ENCODE peak calls at places on chromosome 11, in eight cellular contexts. R is heart left ventricle, U is tibial nerve, X is breast epithelium, Y is HCT116, C is A549, N is lung, L is sigmoid colon. I is an unnamed sample. For H3K4me1, the result is how much of the 10 kb centered on the place peaks cover.

GRCh38 chr11:96778272-96778671 is 388.5 kb downstream of the JRKL start:
- DNase-seq in R (no peak), U (no peak), X (no peak), Y (no peak), C (no peak), N (no peak), L (no peak), I (no peak)

GRCh38 chr11:121494355-121495099 is 41.8 kb upstream of the SORL1-AS1 start:
- DNase-seq in R (no peak), U (no peak), X (no peak), Y (no peak), C (no peak), N (no peak), L (no peak), I (no peak)

GRCh38 chr11:79525257-79525656 is 84.4 kb upstream of the TENM4 start:
- DNase-seq in R (no peak), U (no peak), X (no peak), Y (no peak), C (no peak), N (no peak), L (no peak), I (no peak)

GRCh38 chr11:12137938-12138731 is 27.7 kb downstream of the MICAL2 start:
- DNase-seq in R (no peak), U (no peak), X (no peak), Y (no peak), C (peak), N (no peak), L (peak), I (peak)

GRCh38 chr11:27864046-27865025 is 164.1 kb upstream of the BDNF start:
- DNase-seq in R (no peak), U (no peak), X (no peak), Y (no peak), C (no peak), N (no peak), L (no peak), I (no peak)

GRCh38 chr11:119722281-119722794 is 6.7 kb downstream of the NECTIN1 start:
- DNase-seq in R (no peak), U (no peak), X (no peak), Y (no peak), C (no peak), N (no peak), L (no peak), I (no peak)

GRCh38 chr11:119607726-119608125 is 121.3 kb downstream of the NECTIN1 start:
- DNase-seq in R (no peak), U (no peak), X (no peak), Y (no peak), C (no peak), N (no peak), L (no peak), I (no peak)

GRCh38 chr11:8263109-8263768 is 439 bp downstream of the LMO1 start:
- DNase-seq in R (no peak), U (no peak), X (peak), Y (no peak), C (no peak), N (no peak), L (peak), I (peak)

GRCh38 chr11:76769645-76770586 is 13.2 kb upstream of the TSKU start:
- DNase-seq in R (no peak), U (no peak), X (no peak), Y (no peak), C (peak), N (no peak), L (no peak), I (no peak)

GRCh38 chr11:117600261-117600783 is 196.7 kb downstream of the DSCAML1 start:
- DNase-seq in R (no peak), U (no peak), X (no peak), Y (no peak), C (no peak), N (no peak), L (peak), I (no peak)

GRCh38 chr11:12150831-12151382 is 40.5 kb downstream of the MICAL2 start:
- DNase-seq in R (no peak), U (no peak), X (no peak), Y (no peak), C (no peak), N (no peak), L (no peak), I (no peak)

GRCh38 chr11:7278314-7278917 is 26.7 kb downstream of the SYT9 start:
- DNase-seq in R (no peak), U (no peak), X (no peak), Y (peak), C (peak), N (no peak), L (no peak), I (no peak)

GRCh38 chr11:95762513-95762912 is 27.1 kb downstream of the FAM76B start:
- DNase-seq in R (no peak), U (no peak), X (no peak), Y (no peak), C (no peak), N (no peak), L (no peak), I (no peak)

GRCh38 chr11:29333993-29334780 is 682.6 kb downstream of the KCNA4 start:
- DNase-seq in R (no peak), U (no peak), X (no peak), Y (peak), C (peak), N (no peak), L (no peak), I (no peak)

GRCh38 chr11:285021-285893 is 3.7 kb upstream of the PGGHG start:
- DNase-seq in R (no peak), U (no peak), X (peak), Y (no peak), C (no peak), N (no peak), L (peak), I (no peak)

GRCh38 chr11:28231475-28231874 is 123.3 kb downstream of the METTL15 start:
- DNase-seq in R (no peak), U (no peak), X (no peak), Y (no peak), C (peak), N (no peak), L (no peak), I (no peak)

GRCh38 chr11:6979365-6979764 is 40.8 kb downstream of the ZNF214 start:
- DNase-seq in R (no peak), U (no peak), X (no peak), Y (no peak), C (no peak), N (no peak), L (no peak), I (no peak)

GRCh38 chr11:19935507-19935906 is 222.9 kb downstream of the NAV2 start:
- DNase-seq in R (no peak), U (no peak), X (no peak), Y (no peak), C (peak), N (no peak), L (no peak), I (no peak)

GRCh38 chr11:82682003-82682751 is 51.5 kb downstream of the FAM181B start:
- DNase-seq in R (peak), U (peak), X (no peak), Y (peak), C (peak), N (no peak), L (no peak), I (no peak)

GRCh38 chr11:77141034-77141433 is 13.0 kb downstream of the MYO7A start:
- DNase-seq in R (no peak), U (no peak), X (no peak), Y (no peak), C (peak), N (no peak), L (no peak), I (no peak)

GRCh38 chr11:61691378-61692156 is 11.4 kb downstream of the DAGLA start:
- DNase-seq in R (no peak), U (no peak), X (no peak), Y (no peak), C (no peak), N (no peak), L (no peak), I (no peak)

GRCh38 chr11:119903389-119903788 is 174.4 kb upstream of the NECTIN1 start:
- DNase-seq in R (no peak), U (no peak), X (no peak), Y (no peak), C (no peak), N (no peak), L (no peak), I (no peak)

GRCh38 chr11:11239959-11240358 is 113.1 kb downstream of the CSNK2A3 start:
- DNase-seq in R (no peak), U (no peak), X (no peak), Y (no peak), C (no peak), N (no peak), L (no peak), I (no peak)

GRCh38 chr11:103736986-103737622 is 299.3 kb upstream of the DDI1 start:
- DNase-seq in R (peak), U (no peak), X (no peak), Y (no peak), C (no peak), N (no peak), L (no peak), I (peak)
- H3K27ac ChIP-seq in R (peak), U (no peak), X (peak), Y (no peak), C (no peak), N (peak), L (no peak), I (peak)

GRCh38 chr11:1761857-1762536 is 1.7 kb downstream of the CTSD start:
- DNase-seq in R (no peak), U (no peak), X (no peak), Y (no peak), C (no peak), N (no peak), L (no peak), I (no peak)

GRCh38 chr11:1763796-1764661 is at the start of gene CTSD:
- DNase-seq in R (peak), U (peak), X (peak), Y (peak), C (peak), N (peak), L (peak), I (peak)

GRCh38 chr11:1762537-1763302 is 1.0 kb downstream of the CTSD start:
- DNase-seq in R (peak), U (peak), X (peak), Y (peak), C (peak), N (peak), L (no peak), I (no peak)

GRCh38 chr11:1761110-1761856 is 2.4 kb downstream of the CTSD start:
- DNase-seq in R (no peak), U (no peak), X (no peak), Y (no peak), C (no peak), N (no peak), L (no peak), I (no peak)

DNA sequence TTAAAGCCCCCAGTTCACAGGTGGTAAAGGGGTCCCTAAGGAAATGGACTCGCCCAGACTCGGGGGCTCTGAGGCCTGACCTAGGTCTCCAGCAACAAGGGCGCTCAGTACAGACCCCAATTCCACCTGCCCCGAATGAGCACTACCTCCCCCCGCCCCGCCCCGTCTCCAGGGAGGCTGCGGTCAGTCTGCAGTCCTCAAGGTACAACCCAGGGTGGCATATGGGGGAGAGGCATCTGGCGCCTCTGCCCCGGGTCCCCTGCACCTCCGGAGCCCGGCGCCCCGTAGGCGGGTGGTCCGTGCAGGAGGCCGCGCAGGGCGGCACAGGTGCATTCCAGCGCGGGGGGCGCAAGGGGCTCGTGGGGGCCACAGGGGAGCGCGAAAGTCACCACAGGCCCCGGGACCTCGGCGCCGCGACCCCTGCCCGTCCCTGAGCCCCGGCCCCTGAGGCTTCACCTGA is 361 bp downstream of the CTSD start:
- DNase-seq in R (no peak), U (no peak), X (no peak), Y (no peak), C (no peak), N (no peak), L (no peak), I (no peak)
- H3K4me1 ChIP-seq in R (half or more), U (under half), X (under half), Y (under half), C (under half), N (under half), L (half or more), I (under half)

DNA sequence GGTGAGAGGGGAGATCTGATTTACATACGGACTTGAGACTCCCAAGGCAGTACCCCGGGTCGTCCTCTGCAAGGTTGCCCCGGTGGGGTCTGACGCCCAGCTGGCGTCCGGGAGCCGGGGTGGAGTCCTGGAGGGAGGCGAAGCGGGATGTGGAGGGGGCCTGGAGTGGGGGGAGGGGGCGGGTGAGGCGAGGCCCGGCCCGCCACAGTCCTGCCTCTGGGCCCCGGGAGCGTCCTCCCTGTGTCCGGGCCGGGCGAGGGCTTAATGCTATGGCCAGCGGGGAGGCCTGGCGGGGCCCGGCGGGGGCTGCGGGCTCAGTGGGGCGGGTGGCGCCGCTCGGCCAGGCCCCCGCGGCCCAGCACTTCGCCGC is 2.4 kb upstream of the MYBPC3 start:
- DNase-seq in R (peak), U (no peak), X (no peak), Y (no peak), C (no peak), N (no peak), L (no peak), I (no peak)
- H3K4me3 ChIP-seq in R (peak), U (peak), X (peak), Y (peak), C (peak), N (peak), L (peak), I (peak)

GRCh38 chr11:59267196-59267595 is 54.5 kb upstream of the MPEG1 start:
- DNase-seq in R (no peak), U (no peak), X (no peak), Y (no peak), C (no peak), N (no peak), L (no peak), I (no peak)
- H3K27ac ChIP-seq in R (no peak), U (no peak), X (peak), Y (no peak), C (no peak), N (no peak), L (no peak), I (no peak)

GRCh38 chr11:128300785-128301184 is 286.6 kb downstream of the ETS1 start:
- DNase-seq in R (no peak), U (no peak), X (no peak), Y (no peak), C (no peak), N (no peak), L (no peak), I (no peak)
- H3K4me1 ChIP-seq in R (under half), U (under half), X (under half), Y (under half), C (under half), N (under half), L (under half), I (under half)

GRCh38 chr11:91742155-91742554 is 482.5 kb upstream of the FAT3 start:
- DNase-seq in R (no peak), U (no peak), X (no peak), Y (no peak), C (no peak), N (no peak), L (no peak), I (no peak)
- H3K4me3 ChIP-seq in R (no peak), U (no peak), X (no peak), Y (no peak), C (no peak), N (no peak), L (no peak), I (no peak)

GRCh38 chr11:101470414-101470813 is 113.4 kb downstream of the TRPC6 start:
- DNase-seq in R (no peak), U (no peak), X (no peak), Y (no peak), C (no peak), N (no peak), L (no peak), I (no peak)

GRCh38 chr11:101474666-101475065 is 109.1 kb downstream of the TRPC6 start:
- DNase-seq in R (no peak), U (no peak), X (no peak), Y (no peak), C (no peak), N (no peak), L (no peak), I (no peak)

GRCh38 chr11:101475699-101476098 is 108.1 kb downstream of the TRPC6 start:
- DNase-seq in R (no peak), U (no peak), X (no peak), Y (no peak), C (no peak), N (no peak), L (no peak), I (no peak)

GRCh38 chr11:101466352-101466751 is 117.5 kb downstream of the TRPC6 start:
- DNase-seq in R (no peak), U (no peak), X (no peak), Y (no peak), C (no peak), N (no peak), L (no peak), I (no peak)

GRCh38 chr11:101470881-101471535 is 112.8 kb downstream of the TRPC6 start:
- DNase-seq in R (no peak), U (no peak), X (no peak), Y (no peak), C (peak), N (no peak), L (no peak), I (no peak)
- H3K27ac ChIP-seq in R (no peak), U (no peak), X (no peak), Y (no peak), C (no peak), N (no peak), L (no peak), I (no peak)